ENCODE peak calls at places on chromosomes 5 and 9, in six cellular contexts. One of them, this sample, is unnamed.

GRCh38 chr9:86202338-86202882 is 57.0 kb downstream of the C9orf153 start:
- DNase-seq in OCI-LY7: peak
- DNase-seq in SK-N-SH: peak
- DNase-seq in hepatocyte: peak
- DNase-seq in GM23338: peak
- DNase-seq in HCT116: peak
- DNase-seq in this sample: peak

GRCh38 chr5:180068519-180069090 is 3.0 kb downstream of the RNF130 start:
- DNase-seq in OCI-LY7: no peak
- DNase-seq in SK-N-SH: no peak
- DNase-seq in hepatocyte: no peak
- DNase-seq in GM23338: no peak
- DNase-seq in HCT116: no peak
- DNase-seq in this sample: peak

GRCh38 chr5:11258001-11258400 is 497.0 kb upstream of the DAP start:
- DNase-seq in OCI-LY7: no peak
- DNase-seq in SK-N-SH: no peak
- DNase-seq in hepatocyte: no peak
- DNase-seq in GM23338: no peak
- DNase-seq in HCT116: no peak
- DNase-seq in this sample: no peak

GRCh38 chr9:12684923-12685468 is 8.2 kb upstream of the TYRP1 start:
- DNase-seq in OCI-LY7: no peak
- DNase-seq in SK-N-SH: no peak
- DNase-seq in hepatocyte: no peak
- DNase-seq in GM23338: no peak
- DNase-seq in HCT116: no peak
- DNase-seq in this sample: no peak

GRCh38 chr9:114845373-114845772 is 39.5 kb upstream of the TNFSF15 start:
- DNase-seq in OCI-LY7: no peak
- DNase-seq in SK-N-SH: no peak
- DNase-seq in hepatocyte: no peak
- DNase-seq in GM23338: no peak
- DNase-seq in HCT116: no peak
- DNase-seq in this sample: no peak

GRCh38 chr5:148708854-148709253 is 54.5 kb upstream of the HTR4 start:
- DNase-seq in OCI-LY7: no peak
- DNase-seq in SK-N-SH: no peak
- DNase-seq in hepatocyte: no peak
- DNase-seq in GM23338: no peak
- DNase-seq in HCT116: no peak
- DNase-seq in this sample: peak

GRCh38 chr9:94085062-94085639 is 887 bp downstream of the PTPDC1 start:
- DNase-seq in OCI-LY7: no peak
- DNase-seq in SK-N-SH: no peak
- DNase-seq in hepatocyte: no peak
- DNase-seq in GM23338: peak
- DNase-seq in HCT116: peak
- DNase-seq in this sample: peak

GRCh38 chr5:131423056-131423455 is 159.2 kb downstream of the CDC42SE2 start:
- DNase-seq in OCI-LY7: peak
- DNase-seq in SK-N-SH: peak
- DNase-seq in hepatocyte: peak
- DNase-seq in GM23338: peak
- DNase-seq in HCT116: no peak
- DNase-seq in this sample: peak

GRCh38 chr9:109846781-109847180 is 66.8 kb downstream of the PALM2AKAP2 start:
- DNase-seq in OCI-LY7: no peak
- DNase-seq in SK-N-SH: no peak
- DNase-seq in hepatocyte: no peak
- DNase-seq in GM23338: no peak
- DNase-seq in HCT116: no peak
- DNase-seq in this sample: no peak

GRCh38 chr5:91301459-91301858 is 81.7 kb downstream of the ARRDC3 start:
- DNase-seq in OCI-LY7: no peak
- DNase-seq in SK-N-SH: no peak
- DNase-seq in hepatocyte: peak
- DNase-seq in GM23338: no peak
- DNase-seq in HCT116: no peak
- DNase-seq in this sample: no peak

GRCh38 chr9:21085010-21085409 is 7.3 kb upstream of the IFNB1 start:
- DNase-seq in OCI-LY7: no peak
- DNase-seq in SK-N-SH: no peak
- DNase-seq in hepatocyte: no peak
- DNase-seq in GM23338: no peak
- DNase-seq in HCT116: no peak
- DNase-seq in this sample: no peak

GRCh38 chr5:81038495-81038894 is 78.3 kb downstream of the RASGRF2 start:
- DNase-seq in OCI-LY7: no peak
- DNase-seq in SK-N-SH: no peak
- DNase-seq in hepatocyte: no peak
- DNase-seq in GM23338: no peak
- DNase-seq in HCT116: no peak
- DNase-seq in this sample: no peak

GRCh38 chr5:55338810-55339243 is 31.0 kb downstream of the MTREX start:
- DNase-seq in OCI-LY7: no peak
- DNase-seq in SK-N-SH: no peak
- DNase-seq in hepatocyte: no peak
- DNase-seq in GM23338: no peak
- DNase-seq in HCT116: no peak
- DNase-seq in this sample: no peak

GRCh38 chr5:79020861-79021561 is 35.9 kb upstream of the ARSB start:
- DNase-seq in OCI-LY7: peak
- DNase-seq in SK-N-SH: peak
- DNase-seq in hepatocyte: peak
- DNase-seq in GM23338: peak
- DNase-seq in HCT116: peak
- DNase-seq in this sample: peak

GRCh38 chr9:134139081-134139480 is 3.2 kb downstream of the WDR5 start:
- DNase-seq in OCI-LY7: no peak
- DNase-seq in SK-N-SH: peak
- DNase-seq in hepatocyte: peak
- DNase-seq in GM23338: no peak
- DNase-seq in HCT116: no peak
- DNase-seq in this sample: no peak

DNA sequence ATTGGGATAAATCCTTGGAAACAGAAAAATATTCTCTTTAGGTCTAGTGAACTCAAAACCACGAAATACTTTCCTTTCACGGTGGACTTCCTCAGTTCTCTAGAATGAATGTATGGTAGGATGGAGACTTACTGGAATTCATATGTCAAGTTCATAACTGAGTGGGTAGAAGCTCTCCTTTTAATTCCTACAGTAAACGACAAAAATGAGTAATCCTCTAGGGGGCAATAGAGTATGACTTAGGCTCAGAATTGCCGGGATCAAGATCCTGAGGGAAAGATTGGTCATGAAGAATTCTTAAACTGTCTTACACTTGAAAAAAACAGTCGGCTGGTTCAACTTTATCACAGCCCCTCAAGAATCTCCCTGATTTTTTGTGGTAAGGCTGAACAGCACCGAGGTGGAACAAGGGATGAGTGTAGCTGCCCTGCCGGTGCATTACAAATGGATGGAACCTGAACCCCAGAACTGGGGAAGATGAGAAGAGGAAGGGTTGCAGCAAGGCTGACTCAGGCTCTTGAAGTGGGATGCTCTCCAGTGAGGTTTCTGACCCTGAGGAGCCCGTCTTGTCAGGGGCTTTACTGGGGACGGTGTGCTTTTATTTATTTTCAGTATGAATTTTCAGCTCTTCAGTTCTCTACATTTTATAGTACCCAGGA is 14.0 kb upstream of the LOX start:
- DNase-seq in OCI-LY7: no peak
- DNase-seq in SK-N-SH: no peak
- DNase-seq in hepatocyte: peak
- DNase-seq in GM23338: peak
- DNase-seq in HCT116: peak
- DNase-seq in this sample: peak
- TF ChIP-seq EZH2phosphoT487 in OCI-LY7: no peak
- TF ChIP-seq EZH2phosphoT487 in SK-N-SH: no peak
- TF ChIP-seq EZH2phosphoT487 in hepatocyte: no peak
- TF ChIP-seq EZH2phosphoT487 in GM23338: no peak
- TF ChIP-seq EZH2phosphoT487 in HCT116: no peak
- TF ChIP-seq EZH2phosphoT487 in this sample: no peak

GRCh38 chr9:116310212-116310611 is 156.6 kb downstream of the PAPPA start:
- DNase-seq in OCI-LY7: no peak
- DNase-seq in SK-N-SH: no peak
- DNase-seq in hepatocyte: no peak
- DNase-seq in GM23338: no peak
- DNase-seq in HCT116: no peak
- DNase-seq in this sample: no peak
- TF ChIP-seq EZH2phosphoT487 in OCI-LY7: no peak
- TF ChIP-seq EZH2phosphoT487 in SK-N-SH: no peak
- TF ChIP-seq EZH2phosphoT487 in hepatocyte: no peak
- TF ChIP-seq EZH2phosphoT487 in GM23338: no peak
- TF ChIP-seq EZH2phosphoT487 in HCT116: no peak
- TF ChIP-seq EZH2phosphoT487 in this sample: no peak

GRCh38 chr9:131610231-131610761 is 65.0 kb downstream of the PRRT1B start:
- DNase-seq in OCI-LY7: no peak
- DNase-seq in SK-N-SH: no peak
- DNase-seq in hepatocyte: no peak
- DNase-seq in GM23338: no peak
- DNase-seq in HCT116: no peak
- DNase-seq in this sample: no peak

GRCh38 chr9:131606896-131607567 is 61.7 kb downstream of the PRRT1B start:
- DNase-seq in OCI-LY7: no peak
- DNase-seq in SK-N-SH: no peak
- DNase-seq in hepatocyte: peak
- DNase-seq in GM23338: no peak
- DNase-seq in HCT116: no peak
- DNase-seq in this sample: no peak

GRCh38 chr9:131608469-131609115 is 63.3 kb downstream of the PRRT1B start:
- DNase-seq in OCI-LY7: no peak
- DNase-seq in SK-N-SH: no peak
- DNase-seq in hepatocyte: peak
- DNase-seq in GM23338: peak
- DNase-seq in HCT116: peak
- DNase-seq in this sample: peak

GRCh38 chr9:131607591-131607990 is 62.3 kb downstream of the PRRT1B start:
- DNase-seq in OCI-LY7: no peak
- DNase-seq in SK-N-SH: no peak
- DNase-seq in hepatocyte: no peak
- DNase-seq in GM23338: no peak
- DNase-seq in HCT116: no peak
- DNase-seq in this sample: no peak

DNA sequence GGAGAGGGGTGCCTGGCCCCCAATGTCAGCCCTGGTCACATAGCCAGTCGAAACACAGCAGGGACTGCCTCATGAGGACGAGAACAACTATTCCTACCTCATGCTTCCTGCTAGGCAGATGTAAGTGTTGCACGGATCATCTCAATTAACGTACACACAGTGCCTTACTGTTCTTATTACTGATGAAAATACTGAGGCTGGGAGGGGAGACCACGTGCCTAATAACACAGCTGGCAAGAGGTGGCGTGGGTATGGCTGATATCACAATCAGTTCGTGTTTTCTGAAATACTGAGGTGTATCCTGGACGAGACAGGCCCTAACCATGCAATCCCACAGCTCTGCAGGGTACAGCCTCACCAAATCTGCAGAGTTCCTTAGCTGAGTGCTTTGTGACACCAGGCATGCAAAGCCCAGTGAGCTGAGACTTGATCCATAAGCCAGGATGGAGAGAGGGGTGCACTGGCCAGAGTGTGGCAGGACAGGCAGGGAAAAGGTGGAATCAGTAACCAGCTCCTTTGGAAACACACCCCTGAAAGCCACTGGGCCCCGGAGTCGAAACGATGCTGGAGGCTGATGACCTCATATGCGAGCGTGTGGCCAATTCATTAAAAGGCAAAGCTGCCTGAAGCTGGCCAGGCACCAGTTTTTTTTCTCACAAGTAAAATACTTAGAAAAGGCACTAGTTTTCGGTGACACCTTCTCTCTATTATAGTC is 64.0 kb downstream of the PRRT1B start:
- DNase-seq in OCI-LY7: no peak
- DNase-seq in SK-N-SH: no peak
- DNase-seq in hepatocyte: peak
- DNase-seq in GM23338: peak
- DNase-seq in HCT116: no peak
- DNase-seq in this sample: no peak
- TF ChIP-seq EZH2phosphoT487 in OCI-LY7: no peak
- TF ChIP-seq EZH2phosphoT487 in SK-N-SH: no peak
- TF ChIP-seq EZH2phosphoT487 in hepatocyte: no peak
- TF ChIP-seq EZH2phosphoT487 in GM23338: no peak
- TF ChIP-seq EZH2phosphoT487 in HCT116: no peak
- TF ChIP-seq EZH2phosphoT487 in this sample: no peak

GRCh38 chr5:53426878-53427277 is 53.6 kb upstream of the FST start:
- DNase-seq in OCI-LY7: no peak
- DNase-seq in SK-N-SH: no peak
- DNase-seq in hepatocyte: no peak
- DNase-seq in GM23338: no peak
- DNase-seq in HCT116: no peak
- DNase-seq in this sample: no peak

GRCh38 chr5:53426517-53426839 is 54.0 kb upstream of the FST start:
- DNase-seq in OCI-LY7: no peak
- DNase-seq in SK-N-SH: no peak
- DNase-seq in hepatocyte: no peak
- DNase-seq in GM23338: no peak
- DNase-seq in HCT116: no peak
- DNase-seq in this sample: no peak

GRCh38 chr5:53424691-53425597 is 55.5 kb upstream of the FST start:
- DNase-seq in OCI-LY7: no peak
- DNase-seq in SK-N-SH: no peak
- DNase-seq in hepatocyte: no peak
- DNase-seq in GM23338: peak
- DNase-seq in HCT116: no peak
- DNase-seq in this sample: peak

GRCh38 chr5:53427965-53428364 is 52.5 kb upstream of the FST start:
- DNase-seq in OCI-LY7: no peak
- DNase-seq in SK-N-SH: no peak
- DNase-seq in hepatocyte: no peak
- DNase-seq in GM23338: no peak
- DNase-seq in HCT116: no peak
- DNase-seq in this sample: no peak

DNA sequence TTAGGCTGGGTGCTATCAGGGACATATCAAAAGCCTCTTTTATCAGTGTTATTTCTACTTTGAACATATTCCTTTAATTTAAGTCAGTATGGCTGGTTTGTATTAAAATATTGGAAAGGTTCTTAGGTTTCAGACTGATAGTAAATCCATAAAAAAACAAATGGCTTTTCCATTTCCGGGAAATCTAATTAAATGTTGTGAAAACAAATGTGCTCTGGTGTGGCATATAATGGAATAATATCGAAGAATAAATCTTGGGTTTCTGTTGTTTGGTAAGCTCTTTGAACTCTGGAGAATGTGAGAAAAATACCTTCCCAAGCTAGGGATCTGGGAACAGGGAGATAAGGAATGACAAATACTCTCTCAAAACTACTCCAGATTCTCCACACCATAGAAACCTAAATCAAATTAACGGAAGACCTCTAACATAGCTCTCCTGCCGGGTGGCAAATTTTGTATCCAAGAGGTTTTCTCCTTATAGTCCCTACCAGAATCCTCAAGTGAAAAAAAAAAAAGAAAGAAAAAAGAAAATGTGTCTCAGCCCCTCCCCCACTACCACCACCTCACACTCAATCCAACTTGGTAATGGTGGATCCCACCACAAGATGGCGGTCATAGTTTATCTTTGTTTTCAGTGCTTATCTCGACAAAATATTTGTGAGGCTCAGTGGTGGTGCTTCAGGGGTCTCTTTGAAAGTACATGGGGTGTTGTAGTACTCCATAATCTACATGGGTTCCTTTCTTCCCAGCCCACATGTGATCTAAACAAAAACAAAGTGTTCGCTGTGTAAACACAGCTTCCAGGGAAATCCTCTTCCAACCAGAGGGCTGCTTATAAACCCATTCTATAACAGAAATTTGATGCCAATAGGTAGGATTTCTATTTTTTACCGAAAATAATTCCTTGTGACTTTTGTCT is 54.6 kb upstream of the FST start:
- DNase-seq in OCI-LY7: peak
- DNase-seq in SK-N-SH: peak
- DNase-seq in hepatocyte: peak
- DNase-seq in GM23338: peak
- DNase-seq in HCT116: peak
- DNase-seq in this sample: peak
- TF ChIP-seq EZH2phosphoT487 in OCI-LY7: no peak
- TF ChIP-seq EZH2phosphoT487 in SK-N-SH: no peak
- TF ChIP-seq EZH2phosphoT487 in hepatocyte: no peak
- TF ChIP-seq EZH2phosphoT487 in GM23338: no peak
- TF ChIP-seq EZH2phosphoT487 in HCT116: no peak
- TF ChIP-seq EZH2phosphoT487 in this sample: no peak

This sample was measured in PC-3.